ENCODE peak calls at places on chromosomes 5 and 9, in seven cellular contexts. One of them, this sample, is unnamed.

GRCh38 chr5:137220523-137220927 is 278.6 kb downstream of the SPOCK1 start:
- DNase-seq in fibroblast of mammary gland: peak; percentile 93
- DNase-seq in foreskin fibroblast: peak; percentile 84
- DNase-seq in hepatocyte: peak; percentile 81
- DNase-seq in epithelial cell of esophagus: peak; percentile 97
- DNase-seq in ascending aorta: no peak
- DNase-seq in IMR-90: peak; percentile 78
- DNase-seq in this sample: peak; percentile 84

GRCh38 chr9:133144142-133144886 is 19.4 kb downstream of the GBGT1 start:
- DNase-seq in epithelial cell of esophagus: peak; percentile 45
- DNase-seq in ascending aorta: peak; percentile 89
- DNase-seq in hepatocyte: peak; percentile 89
- DNase-seq in fibroblast of mammary gland: peak; percentile 30
- DNase-seq in IMR-90: peak; percentile 51
- DNase-seq in foreskin fibroblast: peak; percentile 85
- DNase-seq in this sample: peak; percentile 54

GRCh38 chr5:132655821-132656773 is 1.9 kb upstream of the IL13 start:
- DNase-seq in fibroblast of mammary gland: peak; percentile 23
- DNase-seq in hepatocyte: peak; percentile 38
- DNase-seq in IMR-90: no peak
- DNase-seq in foreskin fibroblast: peak; percentile 67
- DNase-seq in ascending aorta: peak; percentile 60
- DNase-seq in epithelial cell of esophagus: peak; percentile 24
- DNase-seq in this sample: peak; percentile 10

GRCh38 chr5:180872419-180872818 is 11.3 kb upstream of the ZFP62 start:
- DNase-seq in hepatocyte: no peak
- DNase-seq in ascending aorta: no peak
- DNase-seq in foreskin fibroblast: no peak
- DNase-seq in epithelial cell of esophagus: no peak
- DNase-seq in IMR-90: no peak
- DNase-seq in fibroblast of mammary gland: no peak
- DNase-seq in this sample: no peak

GRCh38 chr9:100865111-100865510 is 163.4 kb upstream of the PLPPR1 start:
- DNase-seq in epithelial cell of esophagus: no peak
- DNase-seq in ascending aorta: no peak
- DNase-seq in foreskin fibroblast: no peak
- DNase-seq in fibroblast of mammary gland: no peak
- DNase-seq in hepatocyte: no peak
- DNase-seq in IMR-90: no peak
- DNase-seq in this sample: no peak

GRCh38 chr5:138752341-138752950 is 779 bp upstream of the CTNNA1 start:
- DNase-seq in fibroblast of mammary gland: no peak
- DNase-seq in epithelial cell of esophagus: peak; percentile 31
- DNase-seq in ascending aorta: no peak
- DNase-seq in foreskin fibroblast: peak; percentile 70
- DNase-seq in hepatocyte: peak; percentile 37
- DNase-seq in IMR-90: no peak
- DNase-seq in this sample: peak; percentile 42

GRCh38 chr5:80124519-80124918 is 89.4 kb downstream of the THBS4 start:
- DNase-seq in hepatocyte: no peak
- DNase-seq in foreskin fibroblast: no peak
- DNase-seq in epithelial cell of esophagus: no peak
- DNase-seq in IMR-90: no peak
- DNase-seq in ascending aorta: no peak
- DNase-seq in fibroblast of mammary gland: no peak
- DNase-seq in this sample: no peak

GRCh38 chr5:31553863-31554262 is 21.8 kb downstream of the C5orf22 start:
- DNase-seq in epithelial cell of esophagus: peak; percentile 27
- DNase-seq in fibroblast of mammary gland: peak; percentile 41
- DNase-seq in IMR-90: peak; percentile 48
- DNase-seq in foreskin fibroblast: peak; percentile 39
- DNase-seq in ascending aorta: no peak
- DNase-seq in hepatocyte: no peak
- DNase-seq in this sample: no peak

GRCh38 chr5:101605700-101606099 is 690.4 kb downstream of the SLCO4C1 start:
- DNase-seq in IMR-90: no peak
- DNase-seq in fibroblast of mammary gland: no peak
- DNase-seq in hepatocyte: no peak
- DNase-seq in foreskin fibroblast: no peak
- DNase-seq in epithelial cell of esophagus: no peak
- DNase-seq in ascending aorta: no peak
- DNase-seq in this sample: no peak

GRCh38 chr5:137040641-137041340 is 458.3 kb downstream of the SPOCK1 start:
- DNase-seq in fibroblast of mammary gland: peak; percentile 64
- DNase-seq in IMR-90: peak; percentile 24
- DNase-seq in foreskin fibroblast: peak; percentile 35
- DNase-seq in ascending aorta: no peak
- DNase-seq in hepatocyte: no peak
- DNase-seq in epithelial cell of esophagus: no peak
- DNase-seq in this sample: no peak

GRCh38 chr5:127741412-127741811 is 38.2 kb downstream of the CCDC192 start:
- DNase-seq in epithelial cell of esophagus: no peak
- DNase-seq in IMR-90: no peak
- DNase-seq in foreskin fibroblast: no peak
- DNase-seq in fibroblast of mammary gland: no peak
- DNase-seq in hepatocyte: no peak
- DNase-seq in ascending aorta: no peak
- DNase-seq in this sample: no peak

GRCh38 chr5:127746756-127747155 is 43.6 kb downstream of the CCDC192 start:
- DNase-seq in foreskin fibroblast: peak; percentile 51
- DNase-seq in epithelial cell of esophagus: peak; percentile 41
- DNase-seq in IMR-90: peak; percentile 55
- DNase-seq in ascending aorta: no peak
- DNase-seq in hepatocyte: no peak
- DNase-seq in fibroblast of mammary gland: peak; percentile 44
- DNase-seq in this sample: peak; percentile 27
- TF ChIP-seq CTCF in foreskin fibroblast: peak; percentile 61
- TF ChIP-seq CTCF in epithelial cell of esophagus: peak; percentile 41
- TF ChIP-seq CTCF in IMR-90: peak; percentile 77
- TF ChIP-seq CTCF in ascending aorta: no peak
- TF ChIP-seq CTCF in hepatocyte: peak; percentile 57
- TF ChIP-seq CTCF in fibroblast of mammary gland: peak; percentile 65
- TF ChIP-seq CTCF in this sample: peak; percentile 68

GRCh38 chr9:83620841-83621636 is 1.9 kb upstream of the IDNK start:
- DNase-seq in ascending aorta: no peak
- DNase-seq in foreskin fibroblast: peak; percentile 79
- DNase-seq in IMR-90: peak; percentile 52
- DNase-seq in hepatocyte: peak; percentile 77
- DNase-seq in epithelial cell of esophagus: peak; percentile 60
- DNase-seq in fibroblast of mammary gland: peak; percentile 59
- DNase-seq in this sample: peak; percentile 48
- H3K4me3 ChIP-seq in ascending aorta: no peak overlapping the region
- H3K4me3 ChIP-seq in foreskin fibroblast: no peak overlapping the region
- H3K4me3 ChIP-seq in IMR-90: no peak overlapping the region
- H3K4me3 ChIP-seq in hepatocyte: no peak overlapping the region
- H3K4me3 ChIP-seq in epithelial cell of esophagus: no peak overlapping the region
- H3K4me3 ChIP-seq in fibroblast of mammary gland: no peak overlapping the region
- H3K4me3 ChIP-seq in this sample: no peak overlapping the region

DNA sequence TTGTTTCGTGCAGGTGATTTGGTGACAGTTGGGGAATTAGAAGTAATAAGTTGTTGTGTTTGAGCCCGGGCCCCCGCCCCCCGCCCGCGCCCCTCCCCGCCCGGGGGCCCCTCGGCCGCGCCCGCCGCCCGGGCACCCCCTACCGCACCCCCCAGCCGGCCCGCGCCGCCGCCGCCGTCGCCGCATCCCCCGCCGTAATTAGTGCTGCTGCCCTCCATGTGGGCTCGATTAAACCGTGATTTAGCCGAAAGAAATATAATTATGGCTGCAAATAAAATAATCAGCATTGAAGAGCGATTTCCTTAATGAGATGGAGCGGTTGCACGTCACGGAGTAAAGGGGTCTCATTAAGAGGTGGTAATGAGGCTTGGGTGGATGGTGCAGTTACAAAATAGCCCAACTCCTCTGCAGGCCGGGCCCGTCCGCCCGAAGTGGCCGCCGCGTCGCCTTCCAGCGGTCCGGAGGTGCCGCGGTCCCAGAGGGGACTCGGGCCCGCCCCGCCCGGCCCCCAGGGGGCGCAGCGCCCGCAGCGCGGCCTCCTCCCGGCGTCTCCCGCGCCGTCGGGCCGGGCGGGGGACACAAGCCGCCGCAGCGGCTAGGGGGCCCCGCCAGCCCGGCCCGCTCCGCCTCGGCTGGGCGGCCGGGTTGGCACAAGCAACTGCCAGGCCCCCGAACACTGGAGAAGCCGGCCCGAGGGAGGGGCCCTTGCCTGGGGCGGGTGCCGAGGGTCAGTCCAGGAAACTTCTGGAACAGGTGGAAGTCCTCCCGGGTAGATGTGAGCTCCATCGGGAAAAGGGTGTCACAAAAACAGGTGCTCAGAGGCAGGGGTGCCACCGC is 6.9 kb upstream of the OTP start:
- DNase-seq in epithelial cell of esophagus: no peak
- DNase-seq in fibroblast of mammary gland: no peak
- DNase-seq in ascending aorta: no peak
- DNase-seq in hepatocyte: peak; percentile 70
- DNase-seq in foreskin fibroblast: peak; percentile 44
- DNase-seq in IMR-90: no peak
- DNase-seq in this sample: no peak
- TF ChIP-seq CTCF in epithelial cell of esophagus: no peak
- TF ChIP-seq CTCF in fibroblast of mammary gland: no peak
- TF ChIP-seq CTCF in ascending aorta: peak; percentile 41
- TF ChIP-seq CTCF in hepatocyte: peak; percentile 43
- TF ChIP-seq CTCF in foreskin fibroblast: peak; percentile 7
- TF ChIP-seq CTCF in IMR-90: peak; percentile 47
- TF ChIP-seq CTCF in this sample: no peak

GRCh38 chr5:160960592-160960991 is 108.6 kb upstream of the ATP10B start:
- DNase-seq in epithelial cell of esophagus: no peak
- DNase-seq in IMR-90: no peak
- DNase-seq in hepatocyte: no peak
- DNase-seq in fibroblast of mammary gland: no peak
- DNase-seq in foreskin fibroblast: no peak
- DNase-seq in ascending aorta: no peak
- DNase-seq in this sample: no peak
- H3K4me3 ChIP-seq in epithelial cell of esophagus: no peak overlapping the region
- H3K4me3 ChIP-seq in IMR-90: no peak overlapping the region
- H3K4me3 ChIP-seq in hepatocyte: no peak overlapping the region
- H3K4me3 ChIP-seq in fibroblast of mammary gland: no peak overlapping the region
- H3K4me3 ChIP-seq in foreskin fibroblast: no peak overlapping the region
- H3K4me3 ChIP-seq in ascending aorta: no peak overlapping the region
- H3K4me3 ChIP-seq in this sample: no peak overlapping the region

GRCh38 chr5:41120600-41120999 is 49.5 kb upstream of the MROH2B start:
- DNase-seq in foreskin fibroblast: no peak
- DNase-seq in hepatocyte: no peak
- DNase-seq in IMR-90: no peak
- DNase-seq in fibroblast of mammary gland: no peak
- DNase-seq in ascending aorta: no peak
- DNase-seq in epithelial cell of esophagus: no peak
- DNase-seq in this sample: no peak

GRCh38 chr5:41112486-41113455 is 41.6 kb upstream of the MROH2B start:
- DNase-seq in fibroblast of mammary gland: peak; percentile 85
- DNase-seq in ascending aorta: no peak
- DNase-seq in hepatocyte: no peak
- DNase-seq in epithelial cell of esophagus: no peak
- DNase-seq in foreskin fibroblast: peak; percentile 6
- DNase-seq in IMR-90: peak; percentile 86
- DNase-seq in this sample: peak; percentile 78

GRCh38 chr5:41118177-41118576 is 47.0 kb upstream of the MROH2B start:
- DNase-seq in IMR-90: no peak
- DNase-seq in foreskin fibroblast: no peak
- DNase-seq in ascending aorta: no peak
- DNase-seq in fibroblast of mammary gland: no peak
- DNase-seq in hepatocyte: no peak
- DNase-seq in epithelial cell of esophagus: no peak
- DNase-seq in this sample: no peak

DNA sequence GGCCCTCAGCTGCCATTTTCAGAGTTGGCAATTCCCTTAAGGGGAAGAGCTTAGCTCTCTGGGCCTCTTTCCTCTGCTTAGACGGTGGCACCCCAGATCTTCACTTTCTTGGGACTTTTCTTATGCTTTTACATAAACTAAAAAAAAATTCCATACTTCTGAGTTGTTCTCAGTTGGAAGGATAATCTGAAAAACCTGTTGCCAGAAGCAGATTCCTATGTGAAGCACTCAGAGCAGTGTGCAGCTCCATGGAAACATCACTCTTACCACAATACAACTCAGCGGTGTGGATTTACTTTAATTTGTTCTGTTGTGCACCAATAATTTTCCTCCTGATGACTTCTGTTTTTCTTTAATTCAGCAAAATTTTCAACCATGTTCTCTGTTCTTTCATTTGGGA is 44.1 kb upstream of the MROH2B start:
- DNase-seq in IMR-90: peak; percentile 94
- DNase-seq in foreskin fibroblast: peak; percentile 28
- DNase-seq in fibroblast of mammary gland: peak; percentile 82
- DNase-seq in hepatocyte: no peak
- DNase-seq in epithelial cell of esophagus: peak; percentile 29
- DNase-seq in ascending aorta: no peak
- DNase-seq in this sample: peak; percentile 84
- TF ChIP-seq CTCF in IMR-90: no peak
- TF ChIP-seq CTCF in foreskin fibroblast: no peak
- TF ChIP-seq CTCF in fibroblast of mammary gland: no peak
- TF ChIP-seq CTCF in hepatocyte: no peak
- TF ChIP-seq CTCF in epithelial cell of esophagus: no peak
- TF ChIP-seq CTCF in ascending aorta: no peak
- TF ChIP-seq CTCF in this sample: no peak

DNA sequence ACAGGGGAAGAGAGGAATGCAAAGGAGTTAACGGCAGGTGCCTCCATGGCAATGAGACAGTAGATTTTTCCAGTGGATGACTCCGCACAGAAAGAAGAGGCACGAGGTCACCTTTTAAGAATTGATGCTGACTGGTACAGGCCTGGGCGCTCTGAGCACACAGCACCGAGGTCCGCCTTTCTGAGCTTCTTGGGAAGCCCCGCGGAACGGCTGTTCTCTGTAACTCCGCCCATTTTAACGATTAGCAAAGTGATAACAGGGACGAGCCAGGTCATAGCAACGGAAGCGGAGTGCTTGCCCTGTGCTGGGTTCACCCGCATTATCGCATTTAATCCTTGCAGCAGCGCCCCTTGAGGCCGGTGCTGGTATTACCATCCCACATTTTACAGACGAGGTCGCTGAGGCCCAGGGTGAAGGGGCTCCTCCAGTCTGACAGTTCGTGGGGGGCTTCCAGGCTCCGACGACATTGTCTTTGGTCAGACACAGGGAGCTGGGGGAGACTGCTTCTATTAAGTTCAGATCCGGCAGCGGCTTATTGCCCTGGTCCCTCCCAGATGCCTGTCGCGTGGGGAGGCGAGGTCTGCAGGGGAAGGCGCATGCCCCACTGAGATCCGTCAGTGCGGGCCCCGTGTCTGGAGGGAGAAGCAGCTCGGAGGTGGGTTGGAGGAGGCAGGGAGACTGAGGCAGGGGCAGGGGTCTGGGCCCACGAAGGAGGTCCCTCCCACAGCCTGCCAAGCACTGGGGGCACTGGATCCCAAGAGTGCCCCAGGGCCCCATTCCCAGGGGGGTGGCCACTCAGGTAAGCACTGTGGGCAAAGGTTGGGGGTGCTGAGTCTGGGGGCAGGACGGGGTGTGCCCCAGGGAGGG is 22.3 kb upstream of the HMCN2 start:
- DNase-seq in foreskin fibroblast: peak; percentile 59
- DNase-seq in epithelial cell of esophagus: peak; percentile 44
- DNase-seq in hepatocyte: peak; percentile 86
- DNase-seq in fibroblast of mammary gland: peak; percentile 41
- DNase-seq in IMR-90: peak; percentile 25
- DNase-seq in ascending aorta: peak; percentile 89
- DNase-seq in this sample: peak; percentile 18
- H3K4me3 ChIP-seq in foreskin fibroblast: no peak overlapping the region
- H3K4me3 ChIP-seq in epithelial cell of esophagus: no peak overlapping the region
- H3K4me3 ChIP-seq in hepatocyte: no peak overlapping the region
- H3K4me3 ChIP-seq in fibroblast of mammary gland: no peak overlapping the region
- H3K4me3 ChIP-seq in IMR-90: no peak overlapping the region
- H3K4me3 ChIP-seq in ascending aorta: peak overlapping the region; percentile 34
- H3K4me3 ChIP-seq in this sample: peak overlapping the region; percentile 26

This sample was measured in AG10803.